ENCODE peak calls at places on chromosomes 3 and 15, in ten cellular contexts. T is HEK293T, D is MCF 10A, C is mammary epithelial cell, Q is amygdala, Z is NCI-H774, W is NCI-H748 treated with DMSO at 0.1 percent for 48 hours, G is NT2/D1, H is fibroblast of the conjunctiva, K is cardiac fibroblast. J is an unnamed sample.

GRCh38 chr3:23288286-23288685 is 85.2 kb downstream of the UBE2E2 start:
- DNase-seq in T (no peak), D (no peak), C (peak), Q (no peak), Z (no peak), W (no peak), G (no peak), H (no peak), K (peak), J (no peak)

GRCh38 chr15:36428102-36428845 is 151.2 kb upstream of the CDIN1 start:
- DNase-seq in T (no peak), D (peak), C (peak), Q (no peak), Z (no peak), W (no peak), G (peak), H (peak), K (peak), J (peak)

GRCh38 chr15:90643301-90643632 is 73.9 kb upstream of the BLM start:
- DNase-seq in T (no peak), D (no peak), C (no peak), Q (no peak), Z (no peak), W (no peak), G (no peak), H (no peak), K (no peak), J (no peak)

GRCh38 chr3:52468336-52468735 is 12.9 kb downstream of the NISCH start:
- DNase-seq in T (no peak), D (no peak), C (no peak), Q (no peak), Z (no peak), W (no peak), G (no peak), H (no peak), K (no peak), J (no peak)

GRCh38 chr3:10534066-10534465 is 28.7 kb upstream of the ATP2B2 start:
- DNase-seq in T (no peak), D (no peak), C (no peak), Q (no peak), Z (no peak), W (no peak), G (no peak), H (no peak), K (no peak), J (no peak)

GRCh38 chr3:24401090-24401810 is 93.4 kb downstream of the THRB start:
- DNase-seq in T (peak), D (no peak), C (no peak), Q (no peak), Z (peak), W (peak), G (no peak), H (peak), K (peak), J (no peak)

GRCh38 chr15:67820992-67821783 is 4.1 kb upstream of the SKOR1 start:
- DNase-seq in T (no peak), D (peak), C (peak), Q (no peak), Z (no peak), W (no peak), G (no peak), H (no peak), K (peak), J (no peak)

GRCh38 chr3:64872385-64872784 is 184.6 kb upstream of the ADAMTS9 start:
- DNase-seq in T (no peak), D (no peak), C (no peak), Q (no peak), Z (no peak), W (no peak), G (no peak), H (no peak), K (no peak), J (no peak)

GRCh38 chr3:183554377-183554776 is 1.1 kb downstream of the KLHL6 start:
- DNase-seq in T (no peak), D (no peak), C (peak), Q (no peak), Z (no peak), W (no peak), G (no peak), H (no peak), K (no peak), J (no peak)

GRCh38 chr3:124260206-124260915 is 268.4 kb upstream of the ROPN1 start:
- DNase-seq in T (no peak), D (peak), C (peak), Q (no peak), Z (no peak), W (no peak), G (no peak), H (peak), K (peak), J (peak)

GRCh38 chr3:48599509-48600285 is 4.6 kb upstream of the COL7A1 start:
- DNase-seq in T (no peak), D (no peak), C (no peak), Q (no peak), Z (no peak), W (no peak), G (no peak), H (no peak), K (no peak), J (no peak)

GRCh38 chr3:107367353-107367752 is 9.9 kb upstream of the CCDC54 start:
- DNase-seq in T (no peak), D (peak), C (peak), Q (no peak), Z (no peak), W (no peak), G (no peak), H (peak), K (peak), J (peak)

J was measured in AG04450.